ENCODE peak calls at places on chromosomes 3 and 15, in eight cellular contexts. U, P, A, D, H, J, F and K are unnamed samples.

GRCh38 chr15:72229076-72229946 is 1.7 kb downstream of the PKM start:
- DNase-seq in A (no peak), D (no peak), H (no peak), J (peak), P (no peak), U (peak), F (no peak), K (no peak)

GRCh38 chr3:8769088-8769822 is at the start of gene OXTR:
- DNase-seq in P (peak), H (peak), U (peak), D (peak), F (peak), A (peak), J (peak), K (no peak)

GRCh38 chr3:52041118-52041847 is 15.1 kb downstream of the DUSP7 start:
- DNase-seq in D (no peak), P (peak), J (no peak), F (no peak), A (no peak), H (peak), U (no peak), K (no peak)

GRCh38 chr3:15079083-15079482 is 14.0 kb upstream of the MRPS25 start:
- DNase-seq in F (no peak), P (no peak), D (no peak), H (no peak), U (no peak), A (no peak), J (no peak), K (no peak)

GRCh38 chr3:120689395-120689794 is 7.4 kb upstream of the HGD start:
- DNase-seq in U (no peak), A (no peak), H (no peak), F (no peak), J (no peak), P (no peak), D (no peak), K (no peak)

GRCh38 chr15:63481105-63481810 is 23.1 kb upstream of the USP3 start:
- DNase-seq in U (no peak), H (no peak), A (no peak), J (peak), P (no peak), F (no peak), D (no peak), K (peak)

GRCh38 chr3:35448121-35448520 is 191.2 kb upstream of the ARPP21 start:
- DNase-seq in J (no peak), H (no peak), P (no peak), D (no peak), A (no peak), U (no peak), F (no peak), K (no peak)

GRCh38 chr15:71790081-71790480 is 20.3 kb upstream of the NR2E3 start:
- DNase-seq in D (no peak), J (peak), H (no peak), A (no peak), U (no peak), F (no peak), P (no peak), K (peak)

GRCh38 chr3:13480340-13481318 is 523 bp downstream of the HDAC11 start:
- DNase-seq in A (no peak), H (peak), J (peak), D (no peak), P (no peak), F (no peak), U (peak), K (no peak)

GRCh38 chr3:26438325-26438940 is 184.1 kb upstream of the LRRC3B start:
- DNase-seq in H (no peak), A (no peak), P (no peak), D (no peak), U (no peak), F (no peak), J (peak), K (no peak)

GRCh38 chr3:64730651-64731050 is 42.9 kb upstream of the ADAMTS9 start:
- DNase-seq in P (no peak), J (no peak), F (no peak), U (peak), A (no peak), H (no peak), D (no peak), K (no peak)

GRCh38 chr3:184241447-184242296 is 7.1 kb downstream of the ALG3 start:
- DNase-seq in F (no peak), U (no peak), J (no peak), D (no peak), H (peak), P (no peak), A (no peak), K (no peak)

GRCh38 chr3:14645453-14645852 is 6.1 kb upstream of the CCDC174 start:
- DNase-seq in P (no peak), H (no peak), D (no peak), F (no peak), J (no peak), U (no peak), A (no peak), K (no peak)

GRCh38 chr3:189355481-189356201 is 183.9 kb downstream of the TPRG1 start:
- DNase-seq in H (no peak), U (no peak), F (no peak), A (peak), J (peak), P (peak), D (peak), K (peak)

GRCh38 chr3:119856695-119857094 is 74.8 kb downstream of the NR1I2 start:
- DNase-seq in U (no peak), A (no peak), H (no peak), P (no peak), J (no peak), D (no peak), F (no peak), K (no peak)

GRCh38 chr3:182698078-182698477 is 95.2 kb upstream of the ATP11B start:
- DNase-seq in P (no peak), A (no peak), H (no peak), D (no peak), J (no peak), U (no peak), F (no peak), K (no peak)

GRCh38 chr3:12420393-12420792 is 63.9 kb upstream of the TSEN2 start:
- DNase-seq in A (no peak), F (no peak), P (no peak), J (no peak), D (no peak), U (no peak), H (no peak), K (no peak)

GRCh38 chr3:185862920-185863319 is 38.1 kb upstream of the IGF2BP2 start:
- DNase-seq in D (no peak), H (no peak), P (no peak), F (no peak), A (no peak), J (no peak), U (no peak), K (no peak)

GRCh38 chr3:190886945-190887344 is 24.5 kb upstream of the GMNC start:
- DNase-seq in P (no peak), F (no peak), J (peak), H (no peak), D (no peak), U (no peak), A (no peak), K (no peak)

GRCh38 chr15:60798821-60799220 is 319.9 kb upstream of the ICE2 start:
- DNase-seq in U (no peak), A (peak), P (no peak), F (no peak), J (peak), D (peak), H (no peak), K (peak)

GRCh38 chr15:31326729-31327673 is at the start of gene KLF13:
- DNase-seq in U (no peak), J (peak), H (peak), A (no peak), D (no peak), P (peak), F (no peak), K (peak)

GRCh38 chr15:31323627-31324026 is 3.0 kb upstream of the KLF13 start:
- DNase-seq in A (no peak), D (no peak), P (no peak), F (no peak), H (no peak), J (no peak), U (no peak), K (no peak)

GRCh38 chr15:31325976-31326728 is 483 bp upstream of the KLF13 start:
- DNase-seq in H (peak), J (peak), P (peak), D (peak), U (peak), F (peak), A (peak), K (peak)

GRCh38 chr15:31325432-31325975 is 1.1 kb upstream of the KLF13 start:
- DNase-seq in D (no peak), H (peak), A (peak), J (no peak), F (no peak), P (peak), U (peak), K (no peak)

DNA sequence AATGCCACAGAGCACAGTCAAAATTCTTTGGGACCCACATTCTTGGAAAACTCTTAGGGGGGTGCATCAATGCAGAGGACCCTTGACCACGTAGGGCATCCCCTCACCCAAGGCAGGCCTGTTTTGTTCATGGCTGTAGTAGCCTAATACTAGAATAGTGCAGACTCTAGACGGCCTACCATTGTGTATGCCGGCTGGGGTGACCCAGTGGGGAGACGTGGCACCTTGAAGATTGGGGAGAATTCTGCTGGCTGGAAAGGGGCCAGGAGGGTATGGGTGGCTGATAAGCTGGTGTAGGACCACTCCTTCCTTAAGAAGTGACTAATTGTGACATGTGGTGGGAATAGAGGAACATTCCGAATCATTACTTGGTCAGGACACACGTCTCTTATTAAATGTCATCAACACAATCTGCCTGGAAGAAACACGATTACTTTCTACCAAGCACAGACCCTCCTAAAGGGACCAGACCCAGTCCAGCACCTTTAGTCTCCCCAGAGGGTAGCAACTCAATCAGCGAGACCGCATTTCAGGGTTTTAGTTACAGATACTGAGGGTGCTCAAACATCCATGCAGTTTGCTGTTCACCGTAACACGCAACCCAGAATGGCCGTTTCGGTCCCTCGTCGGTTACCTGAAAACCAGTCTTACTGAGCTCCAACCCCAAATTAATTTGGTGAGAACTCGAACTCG is 1.8 kb upstream of the KLF13 start:
- DNase-seq in A (no peak), F (no peak), P (no peak), H (no peak), U (no peak), J (no peak), D (no peak), K (no peak)
- H3K27ac ChIP-seq in A (peak), F (no peak), P (no peak), H (peak), U (peak), J (peak), D (peak), K (peak)

DNA sequence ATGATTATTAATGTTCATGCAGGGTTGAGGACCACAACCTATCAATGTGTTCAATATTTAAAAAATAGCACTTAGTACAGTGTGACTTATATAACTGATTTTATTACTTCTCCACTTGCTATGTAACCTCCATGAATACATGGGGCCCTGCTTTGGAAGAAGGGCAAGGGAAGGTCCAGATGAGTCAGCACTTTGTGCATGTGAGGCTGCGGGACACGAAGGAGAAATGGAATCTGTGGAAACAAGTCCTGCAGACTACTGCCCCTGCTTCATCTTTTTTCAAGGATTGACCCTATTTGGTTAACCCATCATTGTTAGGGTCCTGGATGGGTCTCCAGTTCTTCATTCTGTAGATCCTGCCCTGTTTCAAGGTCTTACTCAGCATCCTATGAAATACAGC is 1.6 kb downstream of the NXPE3 start:
- DNase-seq in P (peak), H (peak), D (peak), A (no peak), F (no peak), U (peak), J (peak), K (no peak)
- H3K27ac ChIP-seq in P (no peak), H (no peak), D (peak), A (peak), F (no peak), U (peak), J (no peak), K (no peak)

DNA sequence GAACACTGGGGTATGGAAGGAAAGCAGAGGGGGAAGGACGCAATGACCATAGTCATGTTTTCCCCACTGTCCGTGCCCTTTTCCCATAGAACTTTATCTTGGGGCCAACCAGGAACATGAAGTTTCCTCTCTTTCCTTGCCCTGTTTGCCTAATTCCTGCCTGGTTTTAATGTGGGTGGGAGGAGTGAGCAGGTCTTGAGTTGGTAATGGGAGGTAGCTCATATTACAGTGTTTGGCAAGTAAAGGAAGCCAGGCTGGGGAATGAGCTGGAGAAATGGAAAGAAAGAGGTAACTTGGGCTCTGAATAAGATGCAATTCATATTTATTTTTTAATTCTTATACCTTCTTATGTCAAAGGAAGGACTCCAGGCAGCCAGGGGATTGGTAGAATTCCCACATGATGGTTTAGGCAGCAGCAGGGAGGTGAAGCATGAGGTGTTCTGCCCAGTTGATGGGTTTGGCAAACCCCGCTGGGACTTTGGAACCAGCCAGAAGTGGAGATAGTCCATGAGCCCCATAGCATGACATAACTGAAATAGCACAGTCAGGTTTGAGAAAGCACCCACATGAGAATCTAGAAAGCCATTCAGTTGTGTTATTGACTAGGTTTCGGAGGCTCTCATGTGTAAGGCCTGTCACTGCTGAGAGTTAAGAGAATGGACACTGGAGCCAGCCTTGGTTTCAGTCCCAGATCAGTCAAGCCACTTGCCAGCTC is 60.0 kb downstream of the CCK start:
- DNase-seq in J (no peak), U (no peak), D (no peak), H (no peak), A (no peak), F (no peak), P (no peak), K (no peak)
- H3K27ac ChIP-seq in J (no peak), U (no peak), D (no peak), H (no peak), A (no peak), F (no peak), P (no peak), K (no peak)

GRCh38 chr15:37072181-37072580 is 28.2 kb downstream of the MEIS2 start:
- DNase-seq in F (no peak), P (no peak), A (no peak), D (no peak), J (no peak), U (no peak), H (no peak), K (no peak)

GRCh38 chr15:37078566-37078965 is 21.8 kb downstream of the MEIS2 start:
- DNase-seq in P (no peak), D (no peak), F (no peak), H (no peak), U (no peak), A (no peak), J (no peak), K (no peak)

GRCh38 chr15:37076543-37076942 is 23.8 kb downstream of the MEIS2 start:
- DNase-seq in A (no peak), H (no peak), P (no peak), D (no peak), J (no peak), U (no peak), F (no peak), K (no peak)

GRCh38 chr15:37078000-37078399 is 22.3 kb downstream of the MEIS2 start:
- DNase-seq in U (no peak), J (no peak), D (no peak), F (no peak), A (no peak), H (no peak), P (no peak), K (no peak)

GRCh38 chr15:37075777-37076176 is 24.6 kb downstream of the MEIS2 start:
- DNase-seq in A (no peak), D (no peak), F (no peak), P (no peak), U (no peak), J (no peak), H (no peak), K (no peak)
- H3K27ac ChIP-seq in A (no peak), D (no peak), F (no peak), P (no peak), U (peak), J (no peak), H (no peak), K (no peak)